ENCODE peak calls at places on chromosome 13, in ten cellular contexts. B is cardiac muscle cell; N is WERI-Rb-1; F is osteoblast; W is endodermal cell; C is fibroblast of lung; J is naive thymus-derived CD4-positive, alpha-beta T cell; K is tibial artery; H is upper lobe of right lung; M is adrenal gland. X is an unnamed sample.

GRCh38 chr13:91722267-91722884 is 324.0 kb downstream of the GPC5 start:
- DNase-seq in B (peak), N (no peak), F (peak), W (no peak), C (peak), J (no peak), K (no peak), H (no peak), M (no peak), X (no peak)

GRCh38 chr13:43284162-43284561 is 260.8 kb downstream of the DNAJC15 start:
- DNase-seq in B (no peak), N (no peak), F (no peak), W (no peak), C (peak), J (no peak), K (no peak), H (no peak), M (no peak), X (no peak)

GRCh38 chr13:29454931-29455481 is 140.5 kb downstream of the SLC7A1 start:
- DNase-seq in B (no peak), N (peak), F (no peak), W (peak), C (peak), J (no peak), K (no peak), H (no peak), M (no peak), X (no peak)

GRCh38 chr13:42996584-42996983 is 4.5 kb upstream of the EPSTI1 start:
- DNase-seq in B (no peak), N (no peak), F (peak), W (no peak), C (peak), J (no peak), K (no peak), H (no peak), M (no peak), X (no peak)

GRCh38 chr13:22789027-22789593 is 391.7 kb upstream of the SGCG start:
- DNase-seq in B (peak), N (no peak), F (no peak), W (no peak), C (no peak), J (no peak), K (no peak), H (no peak), M (no peak), X (no peak)

GRCh38 chr13:76795701-76796695 is 90.2 kb downstream of the KCTD12 start:
- DNase-seq in B (no peak), N (no peak), F (peak), W (no peak), C (no peak), J (no peak), K (no peak), H (no peak), M (no peak), X (no peak)

GRCh38 chr13:26370495-26370990 is 116.6 kb downstream of the CDK8 start:
- DNase-seq in B (no peak), N (no peak), F (no peak), W (no peak), C (no peak), J (no peak), K (no peak), H (no peak), M (no peak), X (no peak)

GRCh38 chr13:55244991-55245644 is 1895.6 kb upstream of the PRR20A start:
- DNase-seq in B (peak), N (peak), F (no peak), W (peak), C (no peak), J (no peak), K (no peak), H (no peak), M (no peak), X (no peak)

GRCh38 chr13:113366031-113366588 is 2.2 kb upstream of the GRTP1 start:
- DNase-seq in B (no peak), N (peak), F (peak), W (no peak), C (no peak), J (no peak), K (peak), H (no peak), M (no peak), X (no peak)

DNA sequence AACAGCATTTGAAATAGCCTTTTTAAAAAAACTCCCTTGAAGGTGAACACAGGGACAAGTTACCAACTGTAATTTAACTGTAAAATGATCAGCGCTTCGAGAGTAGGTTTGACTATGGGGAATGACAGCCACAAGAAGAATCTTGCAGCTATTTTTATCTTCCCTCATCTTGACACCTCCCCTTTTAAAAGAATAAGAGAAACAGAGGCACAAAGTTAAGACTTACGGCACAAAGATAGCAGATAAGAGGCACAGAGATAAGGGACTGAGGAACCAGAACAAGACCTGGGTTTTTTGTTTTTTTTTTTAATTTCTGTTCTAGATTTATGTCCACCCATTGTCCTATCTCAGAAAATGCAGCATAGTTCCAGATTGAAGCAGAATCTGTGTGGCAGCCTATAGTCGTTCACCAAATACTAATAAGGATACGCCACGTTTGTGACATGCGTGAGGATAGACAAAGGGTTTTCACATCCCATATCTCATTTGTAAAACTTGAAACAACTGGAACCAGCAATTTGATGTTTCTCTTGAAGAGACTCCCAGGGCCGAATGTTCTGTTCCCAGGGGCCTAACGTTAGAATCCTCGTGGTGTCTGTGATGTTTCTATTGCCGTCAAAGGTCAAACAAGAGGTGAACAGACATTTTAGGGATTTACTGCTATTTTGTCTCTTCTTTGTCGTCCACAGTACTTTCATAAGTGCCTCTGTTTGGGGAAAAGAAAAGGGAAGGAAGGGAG is 154.9 kb downstream of the DCT start:
- DNase-seq in B (no peak), N (no peak), F (no peak), W (no peak), C (no peak), J (no peak), K (no peak), H (no peak), M (no peak), X (no peak)
- H3K27ac ChIP-seq in B (no peak), N (no peak), F (peak), W (no peak), C (no peak), J (no peak), K (peak), H (peak), M (no peak), X (no peak)

DNA sequence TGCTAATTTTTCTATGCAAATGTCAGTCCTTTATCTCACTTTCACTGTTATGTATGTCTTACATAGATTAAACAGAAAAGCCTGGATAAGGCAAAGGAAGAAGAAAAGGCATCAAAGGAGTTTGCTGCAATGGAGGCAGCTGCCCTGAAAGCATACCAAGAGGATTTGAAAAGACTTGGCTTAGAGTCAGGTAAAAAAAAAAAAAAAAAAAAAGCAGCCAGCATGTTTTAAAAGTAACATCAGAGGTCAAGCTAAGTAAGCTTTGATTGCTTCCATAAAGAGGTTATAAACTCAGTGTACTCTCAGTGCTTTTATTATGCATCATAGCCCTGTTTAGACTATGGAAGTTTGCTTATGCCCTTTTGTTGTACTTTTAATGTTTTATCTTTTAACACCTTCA is 3.8 kb downstream of the WBP4 start:
- DNase-seq in B (no peak), N (no peak), F (peak), W (no peak), C (peak), J (no peak), K (no peak), H (no peak), M (no peak), X (no peak)
- H3K27ac ChIP-seq in B (no peak), N (no peak), F (peak), W (no peak), C (peak), J (no peak), K (peak), H (no peak), M (peak), X (no peak)

DNA sequence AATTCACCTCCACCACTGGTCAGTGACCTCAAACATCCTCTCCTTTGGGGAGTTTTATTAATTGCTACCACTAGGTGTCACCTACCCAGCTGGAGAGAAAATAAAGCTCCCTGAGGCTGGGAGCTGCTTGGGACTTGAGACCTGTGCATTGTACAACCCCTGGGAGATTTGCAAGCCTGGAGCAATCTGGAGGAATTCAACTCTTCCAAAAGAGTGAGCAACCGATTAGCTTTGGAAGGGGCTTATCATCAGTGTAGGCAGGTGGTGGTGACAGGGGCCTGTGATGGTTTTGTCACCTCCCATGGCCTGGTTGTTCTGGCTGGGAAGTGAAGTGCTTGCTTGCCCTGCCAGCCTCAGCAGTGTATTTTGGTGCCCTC is 30.2 kb upstream of the FRY start:
- DNase-seq in B (peak), N (peak), F (peak), W (peak), C (peak), J (no peak), K (no peak), H (no peak), M (no peak), X (no peak)
- H3K27ac ChIP-seq in B (no peak), N (peak), F (no peak), W (no peak), C (no peak), J (no peak), K (no peak), H (no peak), M (no peak), X (no peak)

DNA sequence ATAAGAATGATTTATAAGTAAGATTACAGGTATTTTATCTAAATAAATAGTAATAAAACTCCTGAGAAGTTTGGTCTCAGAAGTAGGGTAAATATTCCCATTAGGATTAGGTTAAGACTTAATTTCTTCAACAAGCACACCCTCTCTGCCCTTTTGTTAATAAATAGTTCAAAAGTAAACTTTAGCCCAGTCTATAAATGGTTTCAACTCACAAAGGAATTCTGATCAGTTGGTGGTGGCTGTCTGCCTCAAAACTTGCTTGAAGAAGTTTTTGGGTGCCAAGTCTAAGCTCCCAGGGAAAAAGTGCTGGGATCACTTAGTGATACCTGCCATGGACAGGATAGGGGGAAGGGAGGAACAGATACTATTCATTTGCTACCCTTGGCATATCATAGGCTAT is 22.9 kb downstream of the MBNL2 start:
- DNase-seq in B (no peak), N (no peak), F (no peak), W (no peak), C (no peak), J (no peak), K (no peak), H (no peak), M (no peak), X (no peak)
- H3K27ac ChIP-seq in B (no peak), N (no peak), F (no peak), W (no peak), C (no peak), J (no peak), K (peak), H (peak), M (peak), X (peak)

GRCh38 chr13:23999411-23999810 is 102.1 kb upstream of the C1QTNF9B start:
- DNase-seq in B (no peak), N (peak), F (no peak), W (peak), C (no peak), J (no peak), K (no peak), H (no peak), M (no peak), X (no peak)

GRCh38 chr13:23996456-23996855 is 99.2 kb upstream of the C1QTNF9B start:
- DNase-seq in B (no peak), N (no peak), F (no peak), W (peak), C (no peak), J (no peak), K (no peak), H (no peak), M (no peak), X (no peak)

GRCh38 chr13:23992722-23993438 is 95.6 kb upstream of the C1QTNF9B start:
- DNase-seq in B (no peak), N (no peak), F (no peak), W (peak), C (no peak), J (no peak), K (no peak), H (no peak), M (no peak), X (peak)

GRCh38 chr13:23993439-23993980 is 96.2 kb upstream of the C1QTNF9B start:
- DNase-seq in B (no peak), N (no peak), F (no peak), W (no peak), C (peak), J (no peak), K (no peak), H (no peak), M (no peak), X (no peak)

DNA sequence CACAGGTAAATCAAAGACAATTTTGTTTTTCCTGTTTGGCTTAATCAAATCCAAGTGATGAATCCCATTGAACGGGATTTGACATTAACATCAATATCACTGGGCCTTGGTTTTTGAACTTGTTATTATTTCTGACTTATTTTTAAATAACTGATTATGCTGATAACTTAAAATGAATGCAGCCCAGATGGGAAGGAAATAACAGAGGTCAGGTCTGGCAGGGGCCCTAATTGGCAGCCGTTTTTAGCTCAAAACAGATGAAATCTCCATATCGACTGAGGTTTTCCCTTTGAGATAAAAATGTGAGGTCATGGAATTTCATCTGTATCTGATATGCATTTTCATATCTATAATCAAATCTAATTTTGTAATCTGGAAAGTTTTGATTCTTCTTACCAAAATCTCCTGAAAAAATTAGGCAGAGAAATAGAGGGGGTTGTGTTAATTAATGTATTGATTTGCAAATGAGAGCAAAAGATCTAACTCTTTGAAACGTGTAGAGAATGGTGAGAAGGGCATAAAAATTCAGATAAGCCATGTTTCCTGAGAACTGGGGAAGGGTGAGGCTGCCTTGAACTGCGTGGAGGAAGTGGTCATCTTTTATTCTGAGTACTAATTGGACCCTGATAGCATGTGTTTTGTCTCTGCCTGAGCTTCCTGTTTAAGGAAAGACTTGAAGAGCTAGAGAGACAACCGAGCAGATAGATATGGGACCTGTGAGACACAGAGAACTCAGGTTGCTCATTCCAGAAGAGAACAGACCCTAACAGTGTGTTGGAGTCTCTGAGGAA is 98.2 kb upstream of the C1QTNF9B start:
- DNase-seq in B (no peak), N (no peak), F (no peak), W (no peak), C (peak), J (no peak), K (no peak), H (no peak), M (no peak), X (no peak)
- H3K27ac ChIP-seq in B (no peak), N (no peak), F (no peak), W (no peak), C (no peak), J (no peak), K (no peak), H (peak), M (no peak), X (no peak)

DNA sequence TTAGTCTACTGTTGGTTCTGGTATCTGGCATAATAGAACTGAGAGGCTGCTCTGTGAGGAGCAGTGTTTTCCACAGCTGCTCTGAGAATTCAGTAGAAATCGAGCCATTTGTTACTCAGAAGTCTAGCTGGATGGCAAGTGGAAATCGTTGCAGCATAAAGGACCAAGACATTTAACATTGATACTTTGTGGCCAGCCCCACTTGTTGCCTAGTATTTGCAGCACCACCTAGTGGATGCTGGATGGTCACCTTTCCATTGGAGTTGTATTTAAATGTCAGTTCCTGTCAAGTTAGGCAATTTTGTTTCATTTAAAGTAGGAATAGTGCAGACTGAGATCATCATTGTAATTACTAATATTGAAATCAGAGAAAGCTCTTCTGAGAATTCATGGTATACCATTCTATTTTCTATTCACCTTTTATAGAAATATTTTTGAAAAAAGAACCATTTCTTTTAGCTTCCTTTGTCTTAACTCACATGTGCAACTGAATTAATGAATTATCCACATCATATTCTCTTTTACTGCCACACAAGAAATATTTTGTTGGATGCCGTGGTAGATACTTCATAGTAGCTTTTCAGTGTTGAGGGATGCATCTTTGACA is 64.6 kb downstream of the PDS5B start:
- DNase-seq in B (peak), N (peak), F (no peak), W (peak), C (peak), J (peak), K (no peak), H (no peak), M (peak), X (no peak)
- H3K27ac ChIP-seq in B (no peak), N (no peak), F (no peak), W (no peak), C (no peak), J (no peak), K (no peak), H (no peak), M (no peak), X (no peak)

GRCh38 chr13:48181482-48182145 is 51.4 kb upstream of the ITM2B start:
- DNase-seq in B (no peak), N (no peak), F (no peak), W (no peak), C (no peak), J (no peak), K (no peak), H (no peak), M (no peak), X (no peak)
- H3K27ac ChIP-seq in B (no peak), N (no peak), F (no peak), W (no peak), C (no peak), J (no peak), K (no peak), H (no peak), M (no peak), X (no peak)